ENCODE peak calls at places on chromosomes 4 and X, in five cellular contexts. One of them, this sample, is unnamed.

GRCh38 chr4:149512489-149512888 is 303.2 kb downstream of the IQCM start:
- DNase-seq in HEK293T: no peak
- DNase-seq in CD4-positive, CD25-positive, alpha-beta regulatory T cell: no peak
- DNase-seq in fibroblast of pulmonary artery: peak
- DNase-seq in A549: no peak
- DNase-seq in this sample: no peak

GRCh38 chr4:1332686-1333085 is 14.3 kb upstream of the UVSSA start:
- DNase-seq in fibroblast of pulmonary artery: no peak
- DNase-seq in CD4-positive, CD25-positive, alpha-beta regulatory T cell: no peak
- DNase-seq in HEK293T: no peak
- DNase-seq in A549: no peak
- DNase-seq in this sample: no peak

GRCh38 chr4:108743021-108743420 is 19.8 kb downstream of the ETNPPL start:
- DNase-seq in fibroblast of pulmonary artery: no peak
- DNase-seq in CD4-positive, CD25-positive, alpha-beta regulatory T cell: no peak
- DNase-seq in A549: no peak
- DNase-seq in HEK293T: no peak
- DNase-seq in this sample: no peak

GRCh38 chr4:158741622-158742021 is 18.4 kb upstream of the PPID start:
- DNase-seq in fibroblast of pulmonary artery: no peak
- DNase-seq in CD4-positive, CD25-positive, alpha-beta regulatory T cell: no peak
- DNase-seq in HEK293T: no peak
- DNase-seq in A549: no peak
- DNase-seq in this sample: no peak

GRCh38 chrX:11540532-11541377 is 125.0 kb downstream of the ARHGAP6 start:
- DNase-seq in CD4-positive, CD25-positive, alpha-beta regulatory T cell: no peak
- DNase-seq in HEK293T: no peak
- DNase-seq in fibroblast of pulmonary artery: no peak
- DNase-seq in A549: no peak
- DNase-seq in this sample: no peak

GRCh38 chr4:153785830-153786721 is 2.8 kb downstream of the SFRP2 start:
- DNase-seq in fibroblast of pulmonary artery: peak
- DNase-seq in A549: no peak
- DNase-seq in CD4-positive, CD25-positive, alpha-beta regulatory T cell: no peak
- DNase-seq in HEK293T: no peak
- DNase-seq in this sample: peak

GRCh38 chr4:39435875-39436563 is 22.7 kb downstream of the RPL9 start:
- DNase-seq in fibroblast of pulmonary artery: no peak
- DNase-seq in CD4-positive, CD25-positive, alpha-beta regulatory T cell: no peak
- DNase-seq in HEK293T: no peak
- DNase-seq in A549: no peak
- DNase-seq in this sample: no peak

GRCh38 chrX:12919051-12919450 is 12.6 kb downstream of the TLR8 start:
- DNase-seq in CD4-positive, CD25-positive, alpha-beta regulatory T cell: no peak
- DNase-seq in fibroblast of pulmonary artery: no peak
- DNase-seq in A549: no peak
- DNase-seq in HEK293T: no peak
- DNase-seq in this sample: no peak

GRCh38 chrX:87583679-87584078 is 66.1 kb downstream of the KLHL4 start:
- DNase-seq in A549: no peak
- DNase-seq in HEK293T: peak
- DNase-seq in CD4-positive, CD25-positive, alpha-beta regulatory T cell: no peak
- DNase-seq in fibroblast of pulmonary artery: peak
- DNase-seq in this sample: no peak

GRCh38 chr4:189940178-189941004 is at the start of gene FRG1:
- DNase-seq in CD4-positive, CD25-positive, alpha-beta regulatory T cell: peak
- DNase-seq in fibroblast of pulmonary artery: peak
- DNase-seq in A549: peak
- DNase-seq in HEK293T: peak
- DNase-seq in this sample: peak

GRCh38 chr4:106421441-106422296 is 53.1 kb upstream of the GIMD1 start:
- DNase-seq in CD4-positive, CD25-positive, alpha-beta regulatory T cell: no peak
- DNase-seq in fibroblast of pulmonary artery: peak
- DNase-seq in A549: no peak
- DNase-seq in HEK293T: no peak
- DNase-seq in this sample: no peak

GRCh38 chr4:141350122-141350904 is 129.6 kb downstream of the ZNF330 start:
- DNase-seq in fibroblast of pulmonary artery: peak
- DNase-seq in A549: peak
- DNase-seq in CD4-positive, CD25-positive, alpha-beta regulatory T cell: no peak
- DNase-seq in HEK293T: no peak
- DNase-seq in this sample: peak

GRCh38 chrX:69285401-69285871 is 120.2 kb upstream of the PJA1 start:
- DNase-seq in A549: no peak
- DNase-seq in fibroblast of pulmonary artery: peak
- DNase-seq in HEK293T: no peak
- DNase-seq in CD4-positive, CD25-positive, alpha-beta regulatory T cell: no peak
- DNase-seq in this sample: no peak

GRCh38 chr4:147368948-147369347 is 111.9 kb upstream of the EDNRA start:
- DNase-seq in HEK293T: no peak
- DNase-seq in A549: no peak
- DNase-seq in CD4-positive, CD25-positive, alpha-beta regulatory T cell: no peak
- DNase-seq in fibroblast of pulmonary artery: no peak
- DNase-seq in this sample: no peak

GRCh38 chrX:123731258-123731986 is 1.4 kb downstream of the THOC2 start:
- DNase-seq in A549: peak
- DNase-seq in CD4-positive, CD25-positive, alpha-beta regulatory T cell: no peak
- DNase-seq in fibroblast of pulmonary artery: peak
- DNase-seq in HEK293T: peak
- DNase-seq in this sample: no peak

GRCh38 chrX:132491191-132491590 is 2.4 kb upstream of the MBNL3 start:
- DNase-seq in A549: no peak
- DNase-seq in CD4-positive, CD25-positive, alpha-beta regulatory T cell: peak
- DNase-seq in HEK293T: no peak
- DNase-seq in fibroblast of pulmonary artery: no peak
- DNase-seq in this sample: peak

GRCh38 chr4:13990596-13991589 is 363.4 kb upstream of the BOD1L1 start:
- DNase-seq in HEK293T: no peak
- DNase-seq in A549: peak
- DNase-seq in CD4-positive, CD25-positive, alpha-beta regulatory T cell: no peak
- DNase-seq in fibroblast of pulmonary artery: peak
- DNase-seq in this sample: peak

GRCh38 chrX:112670964-112671363 is 8.8 kb downstream of the LHFPL1 start:
- DNase-seq in A549: no peak
- DNase-seq in fibroblast of pulmonary artery: no peak
- DNase-seq in HEK293T: no peak
- DNase-seq in CD4-positive, CD25-positive, alpha-beta regulatory T cell: no peak
- DNase-seq in this sample: no peak

GRCh38 chrX:27626066-27626465 is 35.9 kb downstream of the DCAF8L2 start:
- DNase-seq in A549: no peak
- DNase-seq in fibroblast of pulmonary artery: no peak
- DNase-seq in CD4-positive, CD25-positive, alpha-beta regulatory T cell: no peak
- DNase-seq in HEK293T: no peak
- DNase-seq in this sample: no peak

GRCh38 chr4:93478805-93479204 is 349.7 kb upstream of the ATOH1 start:
- DNase-seq in A549: no peak
- DNase-seq in fibroblast of pulmonary artery: no peak
- DNase-seq in CD4-positive, CD25-positive, alpha-beta regulatory T cell: no peak
- DNase-seq in HEK293T: no peak
- DNase-seq in this sample: no peak

GRCh38 chrX:25523574-25523973 is 507.8 kb upstream of the ARX start:
- DNase-seq in HEK293T: peak
- DNase-seq in CD4-positive, CD25-positive, alpha-beta regulatory T cell: no peak
- DNase-seq in A549: peak
- DNase-seq in fibroblast of pulmonary artery: peak
- DNase-seq in this sample: peak

GRCh38 chrX:3191821-3192220 is 150.6 kb downstream of the ARSF start:
- DNase-seq in fibroblast of pulmonary artery: no peak
- DNase-seq in CD4-positive, CD25-positive, alpha-beta regulatory T cell: no peak
- DNase-seq in A549: no peak
- DNase-seq in HEK293T: no peak
- DNase-seq in this sample: no peak

GRCh38 chrX:137427813-137428212 is 138.1 kb upstream of the ZIC3 start:
- DNase-seq in HEK293T: no peak
- DNase-seq in fibroblast of pulmonary artery: no peak
- DNase-seq in A549: peak
- DNase-seq in CD4-positive, CD25-positive, alpha-beta regulatory T cell: no peak
- DNase-seq in this sample: no peak

GRCh38 chr4:95838192-95838591 is 1.7 kb upstream of the PDHA2 start:
- DNase-seq in CD4-positive, CD25-positive, alpha-beta regulatory T cell: no peak
- DNase-seq in A549: no peak
- DNase-seq in fibroblast of pulmonary artery: no peak
- DNase-seq in HEK293T: no peak
- DNase-seq in this sample: no peak

GRCh38 chr4:2788532-2789103 is 4.3 kb upstream of the SH3BP2 start:
- DNase-seq in fibroblast of pulmonary artery: no peak
- DNase-seq in CD4-positive, CD25-positive, alpha-beta regulatory T cell: no peak
- DNase-seq in A549: no peak
- DNase-seq in HEK293T: no peak
- DNase-seq in this sample: no peak

GRCh38 chr4:155772459-155773195 is 13.8 kb downstream of the GUCY1B1 start:
- DNase-seq in CD4-positive, CD25-positive, alpha-beta regulatory T cell: no peak
- DNase-seq in fibroblast of pulmonary artery: no peak
- DNase-seq in HEK293T: no peak
- DNase-seq in A549: no peak
- DNase-seq in this sample: no peak

GRCh38 chr4:98706200-98706813 is 47.9 kb upstream of the TSPAN5 start:
- DNase-seq in CD4-positive, CD25-positive, alpha-beta regulatory T cell: no peak
- DNase-seq in HEK293T: no peak
- DNase-seq in fibroblast of pulmonary artery: no peak
- DNase-seq in A549: no peak
- DNase-seq in this sample: no peak

This sample was measured in Caki2.